ENCODE peak calls at places on chromosome 15, in four cellular contexts. One of them, this sample, is unnamed.

GRCh38 chr15:27937873-27938272 is 161.2 kb downstream of the OCA2 start:
- DNase-seq in AG04449: no peak
- DNase-seq in GM20000: no peak
- DNase-seq in foreskin fibroblast: no peak
- DNase-seq in this sample: no peak

GRCh38 chr15:100732359-100733055 is 130.1 kb downstream of the ASB7 start:
- DNase-seq in AG04449: no peak
- DNase-seq in GM20000: no peak
- DNase-seq in foreskin fibroblast: no peak
- DNase-seq in this sample: no peak

GRCh38 chr15:52529289-52529929 is 729 bp upstream of the MYO5A start:
- DNase-seq in AG04449: no peak
- DNase-seq in GM20000: peak
- DNase-seq in foreskin fibroblast: no peak
- DNase-seq in this sample: no peak

GRCh38 chr15:59997070-59997701 is 6.9 kb upstream of the FOXB1 start:
- DNase-seq in AG04449: no peak
- DNase-seq in GM20000: peak
- DNase-seq in foreskin fibroblast: no peak
- DNase-seq in this sample: no peak

GRCh38 chr15:76903251-76903681 is 1.9 kb downstream of the SCAPER start:
- DNase-seq in AG04449: no peak
- DNase-seq in GM20000: peak
- DNase-seq in foreskin fibroblast: peak
- DNase-seq in this sample: peak

GRCh38 chr15:78914027-78914764 is 30.6 kb downstream of the CTSH start:
- DNase-seq in AG04449: no peak
- DNase-seq in GM20000: no peak
- DNase-seq in foreskin fibroblast: peak
- DNase-seq in this sample: no peak

GRCh38 chr15:31160297-31160696 is 58.8 kb upstream of the TRPM1 start:
- DNase-seq in AG04449: no peak
- DNase-seq in GM20000: no peak
- DNase-seq in foreskin fibroblast: no peak
- DNase-seq in this sample: no peak

GRCh38 chr15:43958894-43959330 is 132.1 kb downstream of the WDR76 start:
- DNase-seq in AG04449: peak
- DNase-seq in GM20000: no peak
- DNase-seq in foreskin fibroblast: peak
- DNase-seq in this sample: peak

DNA sequence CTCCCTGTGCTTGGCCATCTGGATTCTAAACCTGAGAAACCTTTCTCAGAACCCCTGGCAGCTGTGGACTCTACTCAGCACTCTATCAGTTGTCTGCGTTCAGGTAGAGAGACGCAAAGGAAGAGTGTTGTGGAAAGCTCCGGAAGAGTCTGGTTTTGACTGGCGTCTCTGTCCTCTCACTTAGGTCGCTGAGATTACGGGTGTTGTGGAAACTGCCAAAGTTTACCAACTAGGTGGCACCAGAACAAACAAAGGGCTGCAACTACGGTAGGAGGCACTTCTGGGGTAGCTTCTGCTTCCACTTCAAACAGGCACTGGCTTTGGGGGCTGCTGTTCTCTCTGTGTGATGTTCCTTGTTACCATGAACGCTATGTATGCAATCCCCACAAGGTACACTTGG is 19.2 kb upstream of the ITPKA start:
- DNase-seq in AG04449: no peak
- DNase-seq in GM20000: no peak
- DNase-seq in foreskin fibroblast: no peak
- DNase-seq in this sample: no peak
- TF ChIP-seq CTCF in AG04449: no peak
- TF ChIP-seq CTCF in GM20000: no peak
- TF ChIP-seq CTCF in foreskin fibroblast: no peak
- TF ChIP-seq CTCF in this sample: no peak

DNA sequence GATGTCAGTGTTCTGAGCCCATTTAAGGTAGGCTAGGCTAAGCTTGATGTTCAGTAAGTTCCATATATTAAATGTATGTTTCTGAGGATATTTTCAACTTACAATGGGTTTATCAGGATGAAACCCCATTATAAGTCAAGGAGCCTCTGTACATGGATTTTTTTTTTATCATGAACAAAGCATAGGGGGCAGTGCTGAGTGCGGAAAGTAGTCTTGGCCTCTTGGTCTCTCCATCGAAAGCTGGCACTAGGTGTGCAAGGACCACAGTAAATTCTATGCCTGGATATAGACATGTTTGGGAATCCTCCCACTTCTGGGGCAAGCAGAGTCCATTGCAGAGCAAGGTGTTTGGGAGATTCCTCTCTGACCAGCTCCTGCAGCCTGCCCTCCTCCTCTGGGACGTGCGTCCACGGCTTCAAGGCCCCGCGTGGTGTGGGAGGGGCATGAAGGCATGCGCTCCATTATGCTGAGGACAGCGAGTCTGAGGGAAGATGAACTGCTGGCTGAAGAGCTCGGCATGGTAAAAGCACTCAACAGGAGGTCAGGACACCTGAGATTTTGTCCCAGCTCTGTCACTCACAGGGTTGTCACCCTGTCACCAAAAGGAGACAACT is 122.9 kb upstream of the LIPC start:
- DNase-seq in AG04449: no peak
- DNase-seq in GM20000: no peak
- DNase-seq in foreskin fibroblast: no peak
- DNase-seq in this sample: no peak
- TF ChIP-seq CTCF in AG04449: no peak
- TF ChIP-seq CTCF in GM20000: no peak
- TF ChIP-seq CTCF in foreskin fibroblast: no peak
- TF ChIP-seq CTCF in this sample: no peak

DNA sequence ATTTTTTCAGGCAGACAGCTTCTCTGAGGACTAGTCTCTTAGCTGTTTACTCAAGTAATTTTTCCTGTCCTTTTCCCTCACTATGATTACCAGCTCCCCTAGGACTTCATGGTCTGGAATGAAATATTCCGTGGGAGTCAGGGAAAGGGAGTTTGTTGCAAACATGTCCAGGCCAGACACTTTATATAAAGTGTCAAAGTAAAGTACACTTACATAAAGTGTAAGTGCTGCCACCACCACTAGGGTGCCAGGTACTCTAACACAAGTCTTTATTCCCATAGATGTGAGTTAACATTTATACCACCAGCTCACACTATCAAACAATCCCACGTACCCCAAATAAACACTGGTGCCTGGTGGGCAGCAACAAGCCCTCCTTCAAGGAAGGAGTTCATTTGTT is 179.8 kb downstream of the SNRPN start:
- DNase-seq in AG04449: no peak
- DNase-seq in GM20000: no peak
- DNase-seq in foreskin fibroblast: no peak
- DNase-seq in this sample: no peak
- TF ChIP-seq CTCF in AG04449: no peak
- TF ChIP-seq CTCF in GM20000: no peak
- TF ChIP-seq CTCF in foreskin fibroblast: no peak
- TF ChIP-seq CTCF in this sample: no peak

GRCh38 chr15:85011210-85011571 is 29.5 kb downstream of the PDE8A start:
- DNase-seq in AG04449: no peak
- DNase-seq in GM20000: no peak
- DNase-seq in foreskin fibroblast: no peak
- DNase-seq in this sample: no peak

GRCh38 chr15:85008474-85009260 is 27.0 kb downstream of the PDE8A start:
- DNase-seq in AG04449: no peak
- DNase-seq in GM20000: no peak
- DNase-seq in foreskin fibroblast: no peak
- DNase-seq in this sample: no peak

GRCh38 chr15:85010114-85010471 is 28.4 kb downstream of the PDE8A start:
- DNase-seq in AG04449: no peak
- DNase-seq in GM20000: no peak
- DNase-seq in foreskin fibroblast: no peak
- DNase-seq in this sample: no peak

GRCh38 chr15:85009435-85009834 is 27.8 kb downstream of the PDE8A start:
- DNase-seq in AG04449: no peak
- DNase-seq in GM20000: no peak
- DNase-seq in foreskin fibroblast: no peak
- DNase-seq in this sample: peak

GRCh38 chr15:85010472-85011209 is 29.0 kb downstream of the PDE8A start:
- DNase-seq in AG04449: no peak
- DNase-seq in GM20000: no peak
- DNase-seq in foreskin fibroblast: peak
- DNase-seq in this sample: peak
- TF ChIP-seq CTCF in AG04449: no peak
- TF ChIP-seq CTCF in GM20000: no peak
- TF ChIP-seq CTCF in foreskin fibroblast: peak
- TF ChIP-seq CTCF in this sample: peak